ENCODE peak calls at places on chromosomes 11 and 22, in four cellular contexts. One of them, this sample, is unnamed.
A peak's percentile ranks its signal among the peaks of the same experiment; 100 is the strongest.

GRCh38 chr11:125481531-125481930 is 14.5 kb downstream of the FEZ1 start:
- DNase-seq in activated T-helper 1 cell treated with anti-CD3 and anti-CD28 coated beads, Interleukin-12 subunit alpha, Interleukin-12 subunit beta, Interleukin-2, Interleukin-4 antibody, amounts not matched to agents 30 ng/mL and 10 ng/mL and 1 ng/mL, durations not matched to agents 14 hours and 24 hours and 36 hours: no peak
- DNase-seq in activated gamma-delta T cell treated with anti-CD3 and anti-CD28 coated beads, Interleukin-2, amount 50 U/mL, for 16 hours: no peak
- DNase-seq in stimulated activated CD8-positive, alpha-beta memory T cell treated with anti-CD3 and anti-CD28 coated beads, Interleukin-7, amount 100 ng/mL, for 4 hours: no peak
- DNase-seq in this sample: no peak

GRCh38 chr11:134725939-134726639 is 314.0 kb upstream of the B3GAT1 start:
- DNase-seq in activated T-helper 1 cell treated with anti-CD3 and anti-CD28 coated beads, Interleukin-12 subunit alpha, Interleukin-12 subunit beta, Interleukin-2, Interleukin-4 antibody, amounts not matched to agents 30 ng/mL and 10 ng/mL and 1 ng/mL, durations not matched to agents 14 hours and 24 hours and 36 hours: no peak
- DNase-seq in stimulated activated CD8-positive, alpha-beta memory T cell treated with anti-CD3 and anti-CD28 coated beads, Interleukin-7, amount 100 ng/mL, for 4 hours: no peak
- DNase-seq in activated gamma-delta T cell treated with anti-CD3 and anti-CD28 coated beads, Interleukin-2, amount 50 U/mL, for 16 hours: no peak
- DNase-seq in this sample: no peak

GRCh38 chr11:93131709-93132108 is 66.1 kb downstream of the SLC36A4 start:
- DNase-seq in activated gamma-delta T cell treated with anti-CD3 and anti-CD28 coated beads, Interleukin-2, amount 50 U/mL, for 16 hours: no peak
- DNase-seq in activated T-helper 1 cell treated with anti-CD3 and anti-CD28 coated beads, Interleukin-12 subunit alpha, Interleukin-12 subunit beta, Interleukin-2, Interleukin-4 antibody, amounts not matched to agents 30 ng/mL and 10 ng/mL and 1 ng/mL, durations not matched to agents 14 hours and 24 hours and 36 hours: no peak
- DNase-seq in stimulated activated CD8-positive, alpha-beta memory T cell treated with anti-CD3 and anti-CD28 coated beads, Interleukin-7, amount 100 ng/mL, for 4 hours: no peak
- DNase-seq in this sample: no peak

GRCh38 chr11:7546324-7546791 is 32.6 kb downstream of the PPFIBP2 start:
- DNase-seq in activated T-helper 1 cell treated with anti-CD3 and anti-CD28 coated beads, Interleukin-12 subunit alpha, Interleukin-12 subunit beta, Interleukin-2, Interleukin-4 antibody, amounts not matched to agents 30 ng/mL and 10 ng/mL and 1 ng/mL, durations not matched to agents 14 hours and 24 hours and 36 hours: no peak
- DNase-seq in stimulated activated CD8-positive, alpha-beta memory T cell treated with anti-CD3 and anti-CD28 coated beads, Interleukin-7, amount 100 ng/mL, for 4 hours: no peak
- DNase-seq in activated gamma-delta T cell treated with anti-CD3 and anti-CD28 coated beads, Interleukin-2, amount 50 U/mL, for 16 hours: no peak
- DNase-seq in this sample: no peak

GRCh38 chr22:27139935-27140493 is 482.6 kb downstream of the MIAT start:
- DNase-seq in activated T-helper 1 cell treated with anti-CD3 and anti-CD28 coated beads, Interleukin-12 subunit alpha, Interleukin-12 subunit beta, Interleukin-2, Interleukin-4 antibody, amounts not matched to agents 30 ng/mL and 10 ng/mL and 1 ng/mL, durations not matched to agents 14 hours and 24 hours and 36 hours: no peak
- DNase-seq in activated gamma-delta T cell treated with anti-CD3 and anti-CD28 coated beads, Interleukin-2, amount 50 U/mL, for 16 hours: no peak
- DNase-seq in stimulated activated CD8-positive, alpha-beta memory T cell treated with anti-CD3 and anti-CD28 coated beads, Interleukin-7, amount 100 ng/mL, for 4 hours: no peak
- DNase-seq in this sample: no peak

GRCh38 chr22:24728790-24729637 is 45.5 kb downstream of the PIWIL3 start:
- DNase-seq in activated gamma-delta T cell treated with anti-CD3 and anti-CD28 coated beads, Interleukin-2, amount 50 U/mL, for 16 hours: no peak
- DNase-seq in activated T-helper 1 cell treated with anti-CD3 and anti-CD28 coated beads, Interleukin-12 subunit alpha, Interleukin-12 subunit beta, Interleukin-2, Interleukin-4 antibody, amounts not matched to agents 30 ng/mL and 10 ng/mL and 1 ng/mL, durations not matched to agents 14 hours and 24 hours and 36 hours: no peak
- DNase-seq in stimulated activated CD8-positive, alpha-beta memory T cell treated with anti-CD3 and anti-CD28 coated beads, Interleukin-7, amount 100 ng/mL, for 4 hours: no peak
- DNase-seq in this sample: no peak

GRCh38 chr22:20116951-20117645 is at the start of gene TRMT2A:
- DNase-seq in activated gamma-delta T cell treated with anti-CD3 and anti-CD28 coated beads, Interleukin-2, amount 50 U/mL, for 16 hours: peak; percentile 93
- DNase-seq in activated T-helper 1 cell treated with anti-CD3 and anti-CD28 coated beads, Interleukin-12 subunit alpha, Interleukin-12 subunit beta, Interleukin-2, Interleukin-4 antibody, amounts not matched to agents 30 ng/mL and 10 ng/mL and 1 ng/mL, durations not matched to agents 14 hours and 24 hours and 36 hours: peak; percentile 97
- DNase-seq in stimulated activated CD8-positive, alpha-beta memory T cell treated with anti-CD3 and anti-CD28 coated beads, Interleukin-7, amount 100 ng/mL, for 4 hours: peak; percentile 96
- DNase-seq in this sample: peak; percentile 77

GRCh38 chr11:66012946-66013761 is 1.3 kb downstream of the CST6 start:
- DNase-seq in activated T-helper 1 cell treated with anti-CD3 and anti-CD28 coated beads, Interleukin-12 subunit alpha, Interleukin-12 subunit beta, Interleukin-2, Interleukin-4 antibody, amounts not matched to agents 30 ng/mL and 10 ng/mL and 1 ng/mL, durations not matched to agents 14 hours and 24 hours and 36 hours: no peak
- DNase-seq in stimulated activated CD8-positive, alpha-beta memory T cell treated with anti-CD3 and anti-CD28 coated beads, Interleukin-7, amount 100 ng/mL, for 4 hours: no peak
- DNase-seq in activated gamma-delta T cell treated with anti-CD3 and anti-CD28 coated beads, Interleukin-2, amount 50 U/mL, for 16 hours: no peak
- DNase-seq in this sample: no peak

GRCh38 chr22:40009953-40010751 is 15.4 kb downstream of the FAM83F start:
- DNase-seq in activated T-helper 1 cell treated with anti-CD3 and anti-CD28 coated beads, Interleukin-12 subunit alpha, Interleukin-12 subunit beta, Interleukin-2, Interleukin-4 antibody, amounts not matched to agents 30 ng/mL and 10 ng/mL and 1 ng/mL, durations not matched to agents 14 hours and 24 hours and 36 hours: no peak
- DNase-seq in stimulated activated CD8-positive, alpha-beta memory T cell treated with anti-CD3 and anti-CD28 coated beads, Interleukin-7, amount 100 ng/mL, for 4 hours: peak; percentile 17
- DNase-seq in activated gamma-delta T cell treated with anti-CD3 and anti-CD28 coated beads, Interleukin-2, amount 50 U/mL, for 16 hours: no peak
- DNase-seq in this sample: no peak

GRCh38 chr22:33883961-33884808 is 36.1 kb downstream of the LARGE1 start:
- DNase-seq in activated T-helper 1 cell treated with anti-CD3 and anti-CD28 coated beads, Interleukin-12 subunit alpha, Interleukin-12 subunit beta, Interleukin-2, Interleukin-4 antibody, amounts not matched to agents 30 ng/mL and 10 ng/mL and 1 ng/mL, durations not matched to agents 14 hours and 24 hours and 36 hours: no peak
- DNase-seq in activated gamma-delta T cell treated with anti-CD3 and anti-CD28 coated beads, Interleukin-2, amount 50 U/mL, for 16 hours: no peak
- DNase-seq in stimulated activated CD8-positive, alpha-beta memory T cell treated with anti-CD3 and anti-CD28 coated beads, Interleukin-7, amount 100 ng/mL, for 4 hours: no peak
- DNase-seq in this sample: no peak

GRCh38 chr11:126280595-126280994 is 2.3 kb upstream of the TIRAP start:
- DNase-seq in stimulated activated CD8-positive, alpha-beta memory T cell treated with anti-CD3 and anti-CD28 coated beads, Interleukin-7, amount 100 ng/mL, for 4 hours: no peak
- DNase-seq in activated gamma-delta T cell treated with anti-CD3 and anti-CD28 coated beads, Interleukin-2, amount 50 U/mL, for 16 hours: no peak
- DNase-seq in activated T-helper 1 cell treated with anti-CD3 and anti-CD28 coated beads, Interleukin-12 subunit alpha, Interleukin-12 subunit beta, Interleukin-2, Interleukin-4 antibody, amounts not matched to agents 30 ng/mL and 10 ng/mL and 1 ng/mL, durations not matched to agents 14 hours and 24 hours and 36 hours: no peak
- DNase-seq in this sample: no peak

GRCh38 chr11:46308632-46309419 is 31.4 kb downstream of the CREB3L1 start:
- DNase-seq in activated gamma-delta T cell treated with anti-CD3 and anti-CD28 coated beads, Interleukin-2, amount 50 U/mL, for 16 hours: peak; percentile 46
- DNase-seq in activated T-helper 1 cell treated with anti-CD3 and anti-CD28 coated beads, Interleukin-12 subunit alpha, Interleukin-12 subunit beta, Interleukin-2, Interleukin-4 antibody, amounts not matched to agents 30 ng/mL and 10 ng/mL and 1 ng/mL, durations not matched to agents 14 hours and 24 hours and 36 hours: peak; percentile 43
- DNase-seq in stimulated activated CD8-positive, alpha-beta memory T cell treated with anti-CD3 and anti-CD28 coated beads, Interleukin-7, amount 100 ng/mL, for 4 hours: peak; percentile 45
- DNase-seq in this sample: peak; percentile 48

GRCh38 chr11:76769071-76769560 is 14.0 kb upstream of the TSKU start:
- DNase-seq in activated gamma-delta T cell treated with anti-CD3 and anti-CD28 coated beads, Interleukin-2, amount 50 U/mL, for 16 hours: no peak
- DNase-seq in activated T-helper 1 cell treated with anti-CD3 and anti-CD28 coated beads, Interleukin-12 subunit alpha, Interleukin-12 subunit beta, Interleukin-2, Interleukin-4 antibody, amounts not matched to agents 30 ng/mL and 10 ng/mL and 1 ng/mL, durations not matched to agents 14 hours and 24 hours and 36 hours: no peak
- DNase-seq in stimulated activated CD8-positive, alpha-beta memory T cell treated with anti-CD3 and anti-CD28 coated beads, Interleukin-7, amount 100 ng/mL, for 4 hours: no peak
- DNase-seq in this sample: no peak

GRCh38 chr11:61486779-61487178 is 21.8 kb upstream of the LRRC10B start:
- DNase-seq in activated gamma-delta T cell treated with anti-CD3 and anti-CD28 coated beads, Interleukin-2, amount 50 U/mL, for 16 hours: no peak
- DNase-seq in stimulated activated CD8-positive, alpha-beta memory T cell treated with anti-CD3 and anti-CD28 coated beads, Interleukin-7, amount 100 ng/mL, for 4 hours: no peak
- DNase-seq in activated T-helper 1 cell treated with anti-CD3 and anti-CD28 coated beads, Interleukin-12 subunit alpha, Interleukin-12 subunit beta, Interleukin-2, Interleukin-4 antibody, amounts not matched to agents 30 ng/mL and 10 ng/mL and 1 ng/mL, durations not matched to agents 14 hours and 24 hours and 36 hours: no peak
- DNase-seq in this sample: no peak

GRCh38 chr11:114813216-114813615 is 134.9 kb downstream of the NXPE2 start:
- DNase-seq in activated T-helper 1 cell treated with anti-CD3 and anti-CD28 coated beads, Interleukin-12 subunit alpha, Interleukin-12 subunit beta, Interleukin-2, Interleukin-4 antibody, amounts not matched to agents 30 ng/mL and 10 ng/mL and 1 ng/mL, durations not matched to agents 14 hours and 24 hours and 36 hours: no peak
- DNase-seq in stimulated activated CD8-positive, alpha-beta memory T cell treated with anti-CD3 and anti-CD28 coated beads, Interleukin-7, amount 100 ng/mL, for 4 hours: no peak
- DNase-seq in activated gamma-delta T cell treated with anti-CD3 and anti-CD28 coated beads, Interleukin-2, amount 50 U/mL, for 16 hours: no peak
- DNase-seq in this sample: no peak

GRCh38 chr11:78071717-78072116 is 7.9 kb downstream of the NDUFC2 start:
- DNase-seq in stimulated activated CD8-positive, alpha-beta memory T cell treated with anti-CD3 and anti-CD28 coated beads, Interleukin-7, amount 100 ng/mL, for 4 hours: no peak
- DNase-seq in activated T-helper 1 cell treated with anti-CD3 and anti-CD28 coated beads, Interleukin-12 subunit alpha, Interleukin-12 subunit beta, Interleukin-2, Interleukin-4 antibody, amounts not matched to agents 30 ng/mL and 10 ng/mL and 1 ng/mL, durations not matched to agents 14 hours and 24 hours and 36 hours: no peak
- DNase-seq in activated gamma-delta T cell treated with anti-CD3 and anti-CD28 coated beads, Interleukin-2, amount 50 U/mL, for 16 hours: no peak
- DNase-seq in this sample: no peak

GRCh38 chr11:126026579-126026978 is 36.1 kb downstream of the CDON start:
- DNase-seq in activated T-helper 1 cell treated with anti-CD3 and anti-CD28 coated beads, Interleukin-12 subunit alpha, Interleukin-12 subunit beta, Interleukin-2, Interleukin-4 antibody, amounts not matched to agents 30 ng/mL and 10 ng/mL and 1 ng/mL, durations not matched to agents 14 hours and 24 hours and 36 hours: no peak
- DNase-seq in stimulated activated CD8-positive, alpha-beta memory T cell treated with anti-CD3 and anti-CD28 coated beads, Interleukin-7, amount 100 ng/mL, for 4 hours: no peak
- DNase-seq in activated gamma-delta T cell treated with anti-CD3 and anti-CD28 coated beads, Interleukin-2, amount 50 U/mL, for 16 hours: no peak
- DNase-seq in this sample: no peak

GRCh38 chr11:68996376-68997123 is 15.8 kb upstream of the MRGPRD start:
- DNase-seq in activated gamma-delta T cell treated with anti-CD3 and anti-CD28 coated beads, Interleukin-2, amount 50 U/mL, for 16 hours: no peak
- DNase-seq in activated T-helper 1 cell treated with anti-CD3 and anti-CD28 coated beads, Interleukin-12 subunit alpha, Interleukin-12 subunit beta, Interleukin-2, Interleukin-4 antibody, amounts not matched to agents 30 ng/mL and 10 ng/mL and 1 ng/mL, durations not matched to agents 14 hours and 24 hours and 36 hours: no peak
- DNase-seq in stimulated activated CD8-positive, alpha-beta memory T cell treated with anti-CD3 and anti-CD28 coated beads, Interleukin-7, amount 100 ng/mL, for 4 hours: no peak
- DNase-seq in this sample: no peak

GRCh38 chr11:15770798-15771414 is 585.4 kb downstream of the SOX6 start:
- DNase-seq in stimulated activated CD8-positive, alpha-beta memory T cell treated with anti-CD3 and anti-CD28 coated beads, Interleukin-7, amount 100 ng/mL, for 4 hours: no peak
- DNase-seq in activated gamma-delta T cell treated with anti-CD3 and anti-CD28 coated beads, Interleukin-2, amount 50 U/mL, for 16 hours: no peak
- DNase-seq in activated T-helper 1 cell treated with anti-CD3 and anti-CD28 coated beads, Interleukin-12 subunit alpha, Interleukin-12 subunit beta, Interleukin-2, Interleukin-4 antibody, amounts not matched to agents 30 ng/mL and 10 ng/mL and 1 ng/mL, durations not matched to agents 14 hours and 24 hours and 36 hours: no peak
- DNase-seq in this sample: no peak

GRCh38 chr11:12139144-12139881 is 28.9 kb downstream of the MICAL2 start:
- DNase-seq in stimulated activated CD8-positive, alpha-beta memory T cell treated with anti-CD3 and anti-CD28 coated beads, Interleukin-7, amount 100 ng/mL, for 4 hours: no peak
- DNase-seq in activated gamma-delta T cell treated with anti-CD3 and anti-CD28 coated beads, Interleukin-2, amount 50 U/mL, for 16 hours: no peak
- DNase-seq in activated T-helper 1 cell treated with anti-CD3 and anti-CD28 coated beads, Interleukin-12 subunit alpha, Interleukin-12 subunit beta, Interleukin-2, Interleukin-4 antibody, amounts not matched to agents 30 ng/mL and 10 ng/mL and 1 ng/mL, durations not matched to agents 14 hours and 24 hours and 36 hours: no peak
- DNase-seq in this sample: no peak

GRCh38 chr11:34558211-34558610 is 44.6 kb upstream of the ELF5 start:
- DNase-seq in activated gamma-delta T cell treated with anti-CD3 and anti-CD28 coated beads, Interleukin-2, amount 50 U/mL, for 16 hours: no peak
- DNase-seq in activated T-helper 1 cell treated with anti-CD3 and anti-CD28 coated beads, Interleukin-12 subunit alpha, Interleukin-12 subunit beta, Interleukin-2, Interleukin-4 antibody, amounts not matched to agents 30 ng/mL and 10 ng/mL and 1 ng/mL, durations not matched to agents 14 hours and 24 hours and 36 hours: no peak
- DNase-seq in stimulated activated CD8-positive, alpha-beta memory T cell treated with anti-CD3 and anti-CD28 coated beads, Interleukin-7, amount 100 ng/mL, for 4 hours: no peak
- DNase-seq in this sample: no peak

GRCh38 chr11:72308226-72309073 is 64.5 kb upstream of the PHOX2A start:
- DNase-seq in stimulated activated CD8-positive, alpha-beta memory T cell treated with anti-CD3 and anti-CD28 coated beads, Interleukin-7, amount 100 ng/mL, for 4 hours: no peak
- DNase-seq in activated gamma-delta T cell treated with anti-CD3 and anti-CD28 coated beads, Interleukin-2, amount 50 U/mL, for 16 hours: no peak
- DNase-seq in activated T-helper 1 cell treated with anti-CD3 and anti-CD28 coated beads, Interleukin-12 subunit alpha, Interleukin-12 subunit beta, Interleukin-2, Interleukin-4 antibody, amounts not matched to agents 30 ng/mL and 10 ng/mL and 1 ng/mL, durations not matched to agents 14 hours and 24 hours and 36 hours: no peak
- DNase-seq in this sample: no peak

GRCh38 chr22:22895776-22896445 is 8.3 kb downstream of the IGLL5 start:
- DNase-seq in activated gamma-delta T cell treated with anti-CD3 and anti-CD28 coated beads, Interleukin-2, amount 50 U/mL, for 16 hours: no peak
- DNase-seq in activated T-helper 1 cell treated with anti-CD3 and anti-CD28 coated beads, Interleukin-12 subunit alpha, Interleukin-12 subunit beta, Interleukin-2, Interleukin-4 antibody, amounts not matched to agents 30 ng/mL and 10 ng/mL and 1 ng/mL, durations not matched to agents 14 hours and 24 hours and 36 hours: no peak
- DNase-seq in stimulated activated CD8-positive, alpha-beta memory T cell treated with anti-CD3 and anti-CD28 coated beads, Interleukin-7, amount 100 ng/mL, for 4 hours: no peak
- DNase-seq in this sample: no peak

GRCh38 chr22:28884754-28885375 is 1.5 kb downstream of the ZNRF3 start:
- DNase-seq in stimulated activated CD8-positive, alpha-beta memory T cell treated with anti-CD3 and anti-CD28 coated beads, Interleukin-7, amount 100 ng/mL, for 4 hours: no peak
- DNase-seq in activated T-helper 1 cell treated with anti-CD3 and anti-CD28 coated beads, Interleukin-12 subunit alpha, Interleukin-12 subunit beta, Interleukin-2, Interleukin-4 antibody, amounts not matched to agents 30 ng/mL and 10 ng/mL and 1 ng/mL, durations not matched to agents 14 hours and 24 hours and 36 hours: no peak
- DNase-seq in activated gamma-delta T cell treated with anti-CD3 and anti-CD28 coated beads, Interleukin-2, amount 50 U/mL, for 16 hours: no peak
- DNase-seq in this sample: no peak